ENCODE peak calls at places on chromosomes 2 and 18, in five cellular contexts. V is MV-4-11; I is SIG-M5; G is frontal cortex; X is stimulated activated CD4-positive, alpha-beta T cell treated with anti-CD3 and anti-CD28 coated beads, Interleukin-2, amount 100 ng/mL, for 4 hours. Q is an unnamed sample.

GRCh38 chr2:83874712-83875430 is 584.2 kb downstream of the SUCLG1 start:
- DNase-seq in X (no peak), I (no peak), G (no peak), V (no peak), Q (no peak)

GRCh38 chr2:157627594-157628281 is 926 bp downstream of the ACVR1C start:
- DNase-seq in G (no peak), X (peak; percentile 32), I (no peak), V (no peak), Q (no peak)

GRCh38 chr2:68441179-68441993 is 25.7 kb downstream of the FBXO48 start:
- DNase-seq in X (peak; percentile 69), G (peak; percentile 45), V (peak; percentile 99), I (peak; percentile 94), Q (peak; percentile 89)

GRCh38 chr2:239892480-239893235 is 132.5 kb downstream of the NDUFA10 start:
- DNase-seq in V (no peak), X (no peak), G (no peak), I (no peak), Q (no peak)

GRCh38 chr18:60020107-60020925 is 120.5 kb downstream of the PMAIP1 start:
- DNase-seq in I (no peak), G (no peak), X (no peak), V (no peak), Q (no peak)

GRCh38 chr2:3634631-3635091 is 23.3 kb upstream of the ALLC start:
- DNase-seq in G (no peak), I (no peak), V (no peak), X (no peak), Q (no peak)

GRCh38 chr2:81767173-81767720 is 1462.7 kb upstream of the LRRTM1 start:
- DNase-seq in V (no peak), G (no peak), I (no peak), X (no peak), Q (no peak)

GRCh38 chr2:2048461-2048860 is 282.6 kb downstream of the MYT1L start:
- DNase-seq in X (no peak), G (no peak), I (no peak), V (no peak), Q (no peak)

GRCh38 chr2:174597347-174598047 is at the start of gene WIPF1:
- DNase-seq in X (peak; percentile 29), G (no peak), I (peak; percentile 70), V (peak; percentile 90), Q (no peak)

GRCh38 chr2:140600116-140600515 is 1530.7 kb downstream of the LRP1B start:
- DNase-seq in X (no peak), G (no peak), V (no peak), I (no peak), Q (no peak)

GRCh38 chr2:146821836-146822316 is 1023.0 kb upstream of the ACVR2A start:
- DNase-seq in G (no peak), V (no peak), X (no peak), I (no peak), Q (no peak)

GRCh38 chr2:39304200-39304599 is 60.4 kb upstream of the CDKL4 start:
- DNase-seq in X (no peak), I (no peak), V (no peak), G (no peak), Q (no peak)

GRCh38 chr2:40242315-40242714 is 209.6 kb downstream of the SLC8A1 start:
- DNase-seq in V (no peak), I (no peak), G (no peak), X (no peak), Q (no peak)

GRCh38 chr2:34738691-34739090 is 1139.6 kb upstream of the FAM98A start:
- DNase-seq in X (no peak), G (no peak), V (no peak), I (no peak), Q (no peak)

GRCh38 chr2:130756041-130756720 is 841 bp downstream of the AMER3 start:
- DNase-seq in I (no peak), X (no peak), G (peak; percentile 57), V (no peak), Q (no peak)

GRCh38 chr2:18860179-18860578 is 270.8 kb upstream of the NT5C1B start:
- DNase-seq in V (no peak), G (no peak), X (no peak), I (no peak), Q (no peak)

GRCh38 chr2:217650229-217650628 is 352.6 kb downstream of the TNS1 start:
- DNase-seq in I (no peak), G (no peak), X (no peak), V (no peak), Q (no peak)

GRCh38 chr2:162007447-162008040 is 66.5 kb downstream of the DPP4 start:
- DNase-seq in G (no peak), X (no peak), I (no peak), V (no peak), Q (no peak)

GRCh38 chr2:42847596-42848151 is 55.3 kb upstream of the HAAO start:
- DNase-seq in G (no peak), I (no peak), X (no peak), V (no peak), Q (no peak)

GRCh38 chr2:203533696-203534471 is 1.2 kb downstream of the RAPH1 start:
- DNase-seq in V (no peak), I (no peak), G (no peak), X (no peak), Q (no peak)

GRCh38 chr2:217652761-217653160 is 350.0 kb downstream of the TNS1 start:
- DNase-seq in G (no peak), V (no peak), I (no peak), X (no peak), Q (no peak)

GRCh38 chr18:50870138-50870845 is 8.6 kb upstream of the ME2 start:
- DNase-seq in V (peak; percentile 9), G (no peak), X (no peak), I (no peak), Q (no peak)

GRCh38 chr18:8894823-8895222 is 189.5 kb downstream of the MTCL1 start:
- DNase-seq in V (no peak), X (no peak), I (no peak), G (no peak), Q (no peak)

GRCh38 chr18:1050012-1050657 is 145.5 kb downstream of the ADCYAP1 start:
- DNase-seq in X (no peak), I (no peak), V (no peak), G (no peak), Q (no peak)

GRCh38 chr2:241224068-241224850 is 35.8 kb downstream of the ANO7 start:
- DNase-seq in G (peak; percentile 82), I (no peak), X (no peak), V (peak; percentile 18), Q (peak; percentile 87)

GRCh38 chr2:39379643-39380524 is 57.2 kb downstream of the MAP4K3 start:
- DNase-seq in G (peak; percentile 26), V (peak; percentile 34), I (no peak), X (no peak), Q (peak; percentile 59)

GRCh38 chr2:178157574-178157973 is 36.7 kb upstream of the OSBPL6 start:
- DNase-seq in V (no peak), G (no peak), X (no peak), I (no peak), Q (no peak)

GRCh38 chr2:175366814-175367213 is 185.3 kb upstream of the ATP5MC3 start:
- DNase-seq in V (peak; percentile 37), I (peak; percentile 44), G (no peak), X (no peak), Q (peak; percentile 53)

GRCh38 chr2:126770466-126770865 is 114.5 kb downstream of the GYPC start:
- DNase-seq in V (no peak), X (no peak), I (no peak), G (no peak), Q (no peak)

GRCh38 chr2:46257476-46257875 is 39.7 kb upstream of the EPAS1 start:
- DNase-seq in X (no peak), I (no peak), G (no peak), V (no peak), Q (no peak)

GRCh38 chr2:39124770-39125075 is 3.9 kb upstream of the SOS1 start:
- DNase-seq in X (no peak), I (no peak), G (no peak), V (no peak), Q (no peak)

GRCh38 chr2:37196320-37197195 is at the start of gene CEBPZOS:
- DNase-seq in X (peak; percentile 82), V (peak; percentile 69), G (peak; percentile 82), I (peak; percentile 10), Q (peak; percentile 80)

GRCh38 chr2:210617732-210618330 is 61.4 kb downstream of the CPS1 start:
- DNase-seq in G (peak; percentile 10), I (no peak), X (no peak), V (peak; percentile 29), Q (peak; percentile 64)

GRCh38 chr2:219632758-219633101 is 5.3 kb downstream of the SLC4A3 start:
- DNase-seq in V (no peak), I (no peak), G (no peak), X (no peak), Q (no peak)

Q was measured in HepG2.